ENCODE peak calls at places on chromosomes 11 and 22, in eight cellular contexts. W, K, P, Y, G, R, C and T are unnamed samples.

GRCh38 chr11:35507688-35508087 is 17.7 kb downstream of the PAMR1 start:
- DNase-seq in W (no peak), K (no peak), P (peak; percentile 34), Y (no peak), G (no peak), R (no peak), C (no peak), T (no peak)

GRCh38 chr11:129077191-129077590 is 114.9 kb downstream of the ARHGAP32 start:
- DNase-seq in W (no peak), K (no peak), P (peak; percentile 3), Y (no peak), G (no peak), R (no peak), C (no peak), T (no peak)

GRCh38 chr22:26887456-26887855 is 230.1 kb downstream of the MIAT start:
- DNase-seq in W (no peak), K (no peak), P (peak; percentile 95), Y (no peak), G (no peak), R (no peak), C (no peak), T (no peak)

GRCh38 chr11:111231836-111232235 is 13.7 kb upstream of the POU2AF2 start:
- DNase-seq in W (no peak), K (no peak), P (no peak), Y (no peak), G (no peak), R (no peak), C (no peak), T (no peak)

GRCh38 chr22:45860201-45860600 is 116.8 kb downstream of the WNT7B start:
- DNase-seq in W (no peak), K (no peak), P (no peak), Y (no peak), G (no peak), R (no peak), C (no peak), T (no peak)

GRCh38 chr11:59197990-59198389 is 14.7 kb downstream of the MPEG1 start:
- DNase-seq in W (peak; percentile 72), K (peak; percentile 68), P (peak; percentile 59), Y (no peak), G (no peak), R (no peak), C (peak; percentile 94), T (no peak)

GRCh38 chr22:43399338-43399979 is 12.4 kb upstream of the MPPED1 start:
- DNase-seq in W (no peak), K (no peak), P (no peak), Y (no peak), G (no peak), R (peak; percentile 62), C (peak; percentile 42), T (no peak)

GRCh38 chr22:40024201-40025061 is 29.7 kb downstream of the FAM83F start:
- DNase-seq in W (peak; percentile 52), K (peak; percentile 37), P (peak; percentile 69), Y (peak; percentile 26), G (no peak), R (peak; percentile 73), C (peak; percentile 73), T (peak; percentile 56)

GRCh38 chr11:109853156-109853776 is 239.9 kb upstream of the ZC3H12C start:
- DNase-seq in W (peak; percentile 29), K (no peak), P (peak; percentile 58), Y (no peak), G (no peak), R (peak; percentile 78), C (no peak), T (no peak)

GRCh38 chr22:26406118-26406517 is 22.9 kb upstream of the ASPHD2 start:
- DNase-seq in W (peak; percentile 39), K (no peak), P (peak; percentile 43), Y (no peak), G (no peak), R (peak; percentile 67), C (no peak), T (no peak)

GRCh38 chr11:121057922-121058321 is 34.0 kb downstream of the TBCEL start:
- DNase-seq in W (no peak), K (no peak), P (no peak), Y (no peak), G (no peak), R (no peak), C (no peak), T (no peak)

GRCh38 chr11:47414685-47415070 is 6.3 kb downstream of the SLC39A13 start:
- DNase-seq in W (no peak), K (no peak), P (no peak), Y (no peak), G (no peak), R (no peak), C (no peak), T (no peak)

GRCh38 chr11:128837627-128838026 is 29.5 kb downstream of the KCNJ1 start:
- DNase-seq in W (no peak), K (no peak), P (no peak), Y (no peak), G (peak; percentile 56), R (no peak), C (no peak), T (no peak)

GRCh38 chr11:122115520-122116343 is at the start of gene BLID:
- DNase-seq in W (peak; percentile 60), K (no peak), P (peak; percentile 67), Y (no peak), G (no peak), R (peak; percentile 27), C (no peak), T (no peak)

GRCh38 chr11:2086239-2087040 is 52.7 kb downstream of the IGF2 start:
- DNase-seq in W (no peak), K (no peak), P (no peak), Y (no peak), G (no peak), R (no peak), C (no peak), T (no peak)

GRCh38 chr11:23123766-23124165 is 263.5 kb upstream of the CCDC179 start:
- DNase-seq in W (no peak), K (no peak), P (peak; percentile 59), Y (no peak), G (no peak), R (no peak), C (no peak), T (no peak)

GRCh38 chr11:125874556-125875124 is 12.8 kb upstream of the HYLS1 start:
- DNase-seq in W (peak; percentile 78), K (peak; percentile 37), P (peak; percentile 74), Y (no peak), G (no peak), R (peak; percentile 67), C (peak; percentile 59), T (no peak)

GRCh38 chr11:107859459-107860239 is 1.1 kb upstream of the SLC35F2 start:
- DNase-seq in W (peak; percentile 65), K (no peak), P (peak; percentile 4), Y (no peak), G (no peak), R (peak; percentile 18), C (peak; percentile 61), T (peak; percentile 20)